ENCODE peak calls at places on chromosomes 3 and 15, in nine cellular contexts. Y is naive thymus-derived CD4-positive, alpha-beta T cell; Z is uterus; N is SW 1271; S is NCI-H460; M is GDM1; P is spleen; D is CD4-positive, alpha-beta T cell; T is NCI-H1092. G is an unnamed sample.
A peak's percentile ranks its signal among the peaks of the same experiment; 100 is the strongest.

GRCh38 chr15:75107509-75107904 is 84.1 kb downstream of the PPCDC start:
- DNase-seq in Y (no peak), Z (no peak), N (no peak), S (no peak), M (no peak), P (no peak), D (no peak), T (no peak), G (no peak)

GRCh38 chr3:23219117-23219516 is 16.0 kb downstream of the UBE2E2 start:
- DNase-seq in Y (no peak), Z (no peak), N (no peak), S (no peak), M (no peak), P (no peak), D (no peak), T (no peak), G (no peak)

GRCh38 chr3:42019144-42019952 is 57.4 kb upstream of the ULK4 start:
- DNase-seq in Y (no peak), Z (no peak), N (no peak), S (no peak), M (no peak), P (no peak), D (no peak), T (no peak), G (no peak)

GRCh38 chr15:51318382-51319150 is 19.8 kb downstream of the CYP19A1 start:
- DNase-seq in Y (no peak), Z (no peak), N (no peak), S (no peak), M (no peak), P (no peak), D (no peak), T (no peak), G (no peak)

GRCh38 chr15:65400760-65401606 is 21.8 kb downstream of the IGDCC4 start:
- DNase-seq in Y (peak; percentile 22), Z (peak; percentile 43), N (peak; percentile 62), S (peak; percentile 61), M (peak; percentile 68), P (peak; percentile 81), D (peak; percentile 22), T (peak; percentile 64), G (peak; percentile 70)

GRCh38 chr3:35183915-35184675 is 455.2 kb upstream of the ARPP21 start:
- DNase-seq in Y (no peak), Z (no peak), N (peak; percentile 9), S (no peak), M (no peak), P (no peak), D (no peak), T (no peak), G (no peak)

GRCh38 chr3:160472344-160472743 is 22.8 kb upstream of the TRIM59 start:
- DNase-seq in Y (no peak), Z (no peak), N (no peak), S (no peak), M (no peak), P (no peak), D (no peak), T (no peak), G (no peak)

GRCh38 chr3:37934631-37935289 is 55.8 kb upstream of the VILL start:
- DNase-seq in Y (no peak), Z (no peak), N (no peak), S (no peak), M (no peak), P (no peak), D (no peak), T (no peak), G (no peak)

GRCh38 chr15:41777421-41777973 is 3.2 kb downstream of the MAPKBP1 start:
- DNase-seq in Y (no peak), Z (no peak), N (no peak), S (no peak), M (no peak), P (no peak), D (no peak), T (no peak), G (no peak)

GRCh38 chr15:89863918-89864317 is 29.9 kb downstream of the AP3S2 start:
- DNase-seq in Y (no peak), Z (no peak), N (no peak), S (no peak), M (no peak), P (no peak), D (no peak), T (no peak), G (no peak)

GRCh38 chr15:96358006-96358794 is 27.7 kb downstream of the NR2F2 start:
- DNase-seq in Y (no peak), Z (no peak), N (no peak), S (no peak), M (no peak), P (no peak), D (no peak), T (no peak), G (no peak)

GRCh38 chr3:37494206-37494605 is 319.8 kb upstream of the LRRFIP2 start:
- DNase-seq in Y (no peak), Z (no peak), N (no peak), S (no peak), M (peak; percentile 58), P (peak; percentile 78), D (no peak), T (no peak), G (no peak)

GRCh38 chr15:20353966-20354883 is 187.4 kb downstream of the GOLGA6L6 start:
- DNase-seq in Y (no peak), Z (no peak), N (no peak), S (no peak), M (no peak), P (peak; percentile 80), D (no peak), T (no peak), G (no peak)

GRCh38 chr15:84715442-84716035 is 400 bp downstream of the SEC11A start:
- DNase-seq in Y (peak; percentile 15), Z (no peak), N (peak; percentile 72), S (no peak), M (no peak), P (peak; percentile 82), D (peak; percentile 17), T (no peak), G (no peak)

GRCh38 chr3:42749753-42750231 is 23.3 kb downstream of the CCDC13 start:
- DNase-seq in Y (no peak), Z (no peak), N (peak; percentile 25), S (no peak), M (peak; percentile 25), P (peak; percentile 63), D (no peak), T (no peak), G (no peak)

GRCh38 chr15:77557178-77557960 is 75.3 kb downstream of the LINGO1 start:
- DNase-seq in Y (no peak), Z (no peak), N (no peak), S (no peak), M (no peak), P (no peak), D (no peak), T (no peak), G (no peak)

GRCh38 chr15:80093854-80094418 is 34.5 kb downstream of the ZFAND6 start:
- DNase-seq in Y (no peak), Z (peak; percentile 93), N (no peak), S (peak; percentile 18), M (peak; percentile 3), P (no peak), D (no peak), T (no peak), G (no peak)

GRCh38 chr3:116155830-116156229 is 289.5 kb downstream of the LSAMP start:
- DNase-seq in Y (no peak), Z (no peak), N (no peak), S (no peak), M (no peak), P (no peak), D (no peak), T (no peak), G (no peak)

GRCh38 chr3:18586076-18586475 is 160.9 kb upstream of the SATB1 start:
- DNase-seq in Y (no peak), Z (no peak), N (peak; percentile 7), S (no peak), M (no peak), P (no peak), D (no peak), T (no peak), G (no peak)

GRCh38 chr3:78519281-78519680 is 1248.5 kb downstream of the ROBO1 start:
- DNase-seq in Y (no peak), Z (no peak), N (no peak), S (no peak), M (no peak), P (no peak), D (no peak), T (no peak), G (no peak)

GRCh38 chr3:32640939-32641725 is 43.9 kb upstream of the CNOT10 start:
- DNase-seq in Y (no peak), Z (no peak), N (no peak), S (no peak), M (no peak), P (no peak), D (no peak), T (no peak), G (no peak)

GRCh38 chr3:5186854-5187151 is 704 bp upstream of the EDEM1 start:
- DNase-seq in Y (no peak), Z (no peak), N (no peak), S (no peak), M (no peak), P (no peak), D (no peak), T (no peak), G (no peak)

GRCh38 chr3:187726564-187726963 is 18.7 kb downstream of the BCL6 start:
- DNase-seq in Y (no peak), Z (no peak), N (no peak), S (no peak), M (no peak), P (no peak), D (no peak), T (no peak), G (no peak)

GRCh38 chr15:95826831-95827230 is 503.7 kb upstream of the NR2F2 start:
- DNase-seq in Y (peak; percentile 29), Z (no peak), N (no peak), S (no peak), M (no peak), P (no peak), D (no peak), T (peak; percentile 6), G (no peak)

GRCh38 chr15:60918234-60918964 is 310.7 kb downstream of the RORA start:
- DNase-seq in Y (no peak), Z (no peak), N (no peak), S (no peak), M (no peak), P (no peak), D (no peak), T (no peak), G (no peak)

GRCh38 chr15:63939531-63940130 is 105.9 kb upstream of the HERC1 start:
- DNase-seq in Y (no peak), Z (peak; percentile 53), N (peak; percentile 44), S (no peak), M (no peak), P (no peak), D (no peak), T (no peak), G (no peak)

G was measured in NCI-H2081 treated with DMSO at 0.1 percent for 48 hours.